ENCODE peak calls at places on chromosomes 6 and 20, in six cellular contexts. E, G, L, W, F and X are unnamed samples.

GRCh38 chr6:146914563-146915483 is 289.4 kb upstream of the STXBP5 start:
- DNase-seq in E (no peak), G (peak; percentile 47), L (no peak), W (peak; percentile 95), F (peak; percentile 98), X (peak; percentile 33)

GRCh38 chr6:94270040-94270689 is 850.8 kb upstream of the EPHA7 start:
- DNase-seq in E (no peak), G (no peak), L (no peak), W (no peak), F (no peak), X (no peak)

GRCh38 chr20:62642666-62643520 is 590 bp downstream of the SLCO4A1 start:
- DNase-seq in E (peak; percentile 71), G (no peak), L (peak; percentile 48), W (no peak), F (peak; percentile 15), X (no peak)

GRCh38 chr20:51884561-51884960 is 82.2 kb upstream of the SALL4 start:
- DNase-seq in E (no peak), G (no peak), L (no peak), W (no peak), F (peak; percentile 45), X (no peak)

GRCh38 chr20:50223321-50223995 is 32.8 kb downstream of the CEBPB start:
- DNase-seq in E (no peak), G (no peak), L (no peak), W (no peak), F (no peak), X (no peak)

GRCh38 chr6:129753422-129753821 is 43.4 kb upstream of the ARHGAP18 start:
- DNase-seq in E (no peak), G (no peak), L (no peak), W (peak; percentile 40), F (peak; percentile 81), X (no peak)

GRCh38 chr6:32968770-32969684 is 633 bp downstream of the BRD2 start:
- DNase-seq in E (peak; percentile 71), G (peak; percentile 81), L (peak; percentile 41), W (peak; percentile 95), F (peak; percentile 84), X (peak; percentile 52)

GRCh38 chr6:89989742-89990141 is 95.5 kb downstream of the GJA10 start:
- DNase-seq in E (no peak), G (no peak), L (no peak), W (no peak), F (peak; percentile 98), X (no peak)

GRCh38 chr6:125808060-125808459 is 17.3 kb downstream of the NCOA7 start:
- DNase-seq in E (no peak), G (no peak), L (no peak), W (no peak), F (peak; percentile 55), X (no peak)

GRCh38 chr6:16137451-16137801 is 8.5 kb downstream of the MYLIP start:
- DNase-seq in E (no peak), G (no peak), L (no peak), W (no peak), F (no peak), X (no peak)

GRCh38 chr6:144737998-144738397 is 452.9 kb downstream of the UTRN start:
- DNase-seq in E (no peak), G (no peak), L (no peak), W (no peak), F (no peak), X (no peak)

GRCh38 chr6:36285187-36285612 is 15.3 kb downstream of the PNPLA1 start:
- DNase-seq in E (no peak), G (no peak), L (no peak), W (no peak), F (no peak), X (no peak)

GRCh38 chr6:38153076-38153475 is 333.5 kb downstream of the ZFAND3 start:
- DNase-seq in E (no peak), G (no peak), L (no peak), W (no peak), F (no peak), X (no peak)

GRCh38 chr6:3232017-3232838 is 4.8 kb upstream of the TUBB2B start:
- DNase-seq in E (no peak), G (no peak), L (no peak), W (no peak), F (no peak), X (no peak)

GRCh38 chr6:31208506-31208905 is 38.0 kb upstream of the POU5F1 start:
- DNase-seq in E (no peak), G (no peak), L (no peak), W (no peak), F (no peak), X (no peak)

GRCh38 chr6:124963416-124964083 is 1.3 kb downstream of the RNF217 start:
- DNase-seq in E (no peak), G (no peak), L (no peak), W (peak; percentile 52), F (peak; percentile 70), X (no peak)

GRCh38 chr6:4936681-4937041 is 67.2 kb downstream of the RPP40 start:
- DNase-seq in E (peak; percentile 42), G (no peak), L (no peak), W (peak; percentile 50), F (peak; percentile 55), X (no peak)

GRCh38 chr6:15674690-15675386 is 12.0 kb upstream of the DTNBP1 start:
- DNase-seq in E (no peak), G (no peak), L (no peak), W (no peak), F (no peak), X (no peak)

GRCh38 chr6:16533210-16533609 is 228.1 kb downstream of the ATXN1 start:
- DNase-seq in E (no peak), G (no peak), L (no peak), W (no peak), F (peak; percentile 61), X (no peak)

GRCh38 chr6:149905911-149906371 is 8.0 kb upstream of the RAET1E start:
- DNase-seq in E (no peak), G (no peak), L (no peak), W (no peak), F (no peak), X (no peak)

GRCh38 chr6:36807750-36808149 is 31.5 kb downstream of the CPNE5 start:
- DNase-seq in E (no peak), G (no peak), L (no peak), W (no peak), F (no peak), X (no peak)

GRCh38 chr6:31558631-31559500 is 11.5 kb downstream of the NFKBIL1 start:
- DNase-seq in E (peak; percentile 59), G (no peak), L (peak; percentile 61), W (peak; percentile 10), F (peak; percentile 65), X (no peak)

GRCh38 chr6:110826236-110827129 is 11.2 kb upstream of the CDK19 start:
- DNase-seq in E (no peak), G (no peak), L (no peak), W (peak; percentile 62), F (peak; percentile 43), X (no peak)

GRCh38 chr20:19265646-19266374 is 53.4 kb downstream of the SLC24A3 start:
- DNase-seq in E (no peak), G (peak; percentile 41), L (no peak), W (peak; percentile 14), F (peak; percentile 18), X (no peak)

GRCh38 chr6:131225127-131225526 is 89.9 kb downstream of the AKAP7 start:
- DNase-seq in E (no peak), G (no peak), L (no peak), W (no peak), F (no peak), X (no peak)

GRCh38 chr6:16805190-16805860 is 44.1 kb upstream of the ATXN1 start:
- DNase-seq in E (no peak), G (no peak), L (no peak), W (no peak), F (no peak), X (peak; percentile 22)

GRCh38 chr6:157158897-157159296 is 164.4 kb downstream of the TMEM242 start:
- DNase-seq in E (no peak), G (no peak), L (no peak), W (no peak), F (no peak), X (no peak)

GRCh38 chr6:33589723-33590530 is 9.9 kb upstream of the BAK1 start:
- DNase-seq in E (peak; percentile 49), G (peak; percentile 82), L (no peak), W (peak; percentile 99), F (peak; percentile 86), X (peak; percentile 80)

GRCh38 chr6:112298021-112298745 is 43.8 kb upstream of the LAMA4 start:
- DNase-seq in E (no peak), G (no peak), L (no peak), W (peak; percentile 95), F (peak; percentile 93), X (no peak)

GRCh38 chr20:1897486-1897885 is 2.3 kb downstream of the SIRPA start:
- DNase-seq in E (no peak), G (peak; percentile 58), L (no peak), W (no peak), F (no peak), X (no peak)

GRCh38 chr6:24356310-24357035 is 1.4 kb downstream of the DCDC2 start:
- DNase-seq in E (no peak), G (no peak), L (no peak), W (no peak), F (no peak), X (no peak)

GRCh38 chr6:40472354-40472753 is 114.8 kb downstream of the LRFN2 start:
- DNase-seq in E (no peak), G (no peak), L (no peak), W (no peak), F (no peak), X (no peak)

GRCh38 chr6:39330057-39330456 is 7.6 kb upstream of the KCNK16 start:
- DNase-seq in E (no peak), G (no peak), L (no peak), W (no peak), F (no peak), X (no peak)